ENCODE peak calls at places on chromosomes 2 and 18, in seven cellular contexts. R is right lobe of liver, T is GM23248, Q is PC-3, E is heart right ventricle, U is lower lobe of right lung, H is body of pancreas. C is an unnamed sample.

GRCh38 chr2:231189571-231190495 is 8.6 kb upstream of the ARMC9 start:
- DNase-seq in R (peak; percentile 67), T (peak; percentile 51), Q (no peak), E (no peak), U (peak; percentile 69), H (peak; percentile 35), C (no peak)

GRCh38 chr18:37084912-37085311 is 256.0 kb downstream of the KIAA1328 start:
- DNase-seq in R (no peak), T (no peak), Q (no peak), E (no peak), U (no peak), H (no peak), C (no peak)

GRCh38 chr2:175690113-175690716 is 311.9 kb downstream of the LNPK start:
- DNase-seq in R (no peak), T (peak; percentile 71), Q (peak; percentile 86), E (peak; percentile 47), U (no peak), H (peak; percentile 35), C (no peak)

GRCh38 chr2:28565720-28566295 is 69.9 kb downstream of the PLB1 start:
- DNase-seq in R (no peak), T (no peak), Q (no peak), E (no peak), U (no peak), H (no peak), C (peak; percentile 92)

GRCh38 chr2:187581125-187581896 is 27.1 kb upstream of the TFPI start:
- DNase-seq in R (no peak), T (peak; percentile 58), Q (peak; percentile 75), E (peak; percentile 33), U (no peak), H (peak; percentile 22), C (no peak)

GRCh38 chr18:33755918-33756590 is 178.0 kb downstream of the ASXL3 start:
- DNase-seq in R (no peak), T (peak; percentile 95), Q (peak; percentile 64), E (no peak), U (no peak), H (no peak), C (peak; percentile 60)

GRCh38 chr2:950627-950992 is at the start of gene SNTG2:
- DNase-seq in R (peak; percentile 54), T (peak; percentile 43), Q (no peak), E (peak; percentile 20), U (no peak), H (peak; percentile 76), C (no peak)

GRCh38 chr2:32064021-32064678 is 794 bp downstream of the SPAST start:
- DNase-seq in R (no peak), T (peak; percentile 21), Q (no peak), E (peak; percentile 14), U (no peak), H (no peak), C (no peak)

GRCh38 chr2:183359867-183360266 is 235.6 kb downstream of the NUP35 start:
- DNase-seq in R (no peak), T (peak; percentile 24), Q (peak; percentile 33), E (no peak), U (no peak), H (no peak), C (no peak)

GRCh38 chr2:155983850-155984249 is 348.7 kb downstream of the NR4A2 start:
- DNase-seq in R (no peak), T (no peak), Q (no peak), E (no peak), U (no peak), H (no peak), C (no peak)

GRCh38 chr2:175536059-175536458 is 354.5 kb upstream of the ATP5MC3 start:
- DNase-seq in R (no peak), T (no peak), Q (no peak), E (no peak), U (no peak), H (no peak), C (no peak)

GRCh38 chr2:19347619-19348562 is 10.5 kb downstream of the OSR1 start:
- DNase-seq in R (peak; percentile 95), T (peak; percentile 97), Q (peak; percentile 95), E (peak; percentile 94), U (peak; percentile 98), H (peak; percentile 99), C (peak; percentile 85)

GRCh38 chr18:55206941-55207340 is 247.7 kb upstream of the CCDC68 start:
- DNase-seq in R (no peak), T (peak; percentile 38), Q (peak; percentile 20), E (no peak), U (no peak), H (no peak), C (no peak)

GRCh38 chr2:99297990-99298389 is 3.0 kb downstream of the LYG1 start:
- DNase-seq in R (no peak), T (peak; percentile 39), Q (no peak), E (no peak), U (no peak), H (no peak), C (no peak)

GRCh38 chr2:106342801-106343200 is 125.4 kb downstream of the RGPD3 start:
- DNase-seq in R (no peak), T (no peak), Q (no peak), E (no peak), U (no peak), H (no peak), C (no peak)

GRCh38 chr2:110655701-110656100 is 22.2 kb downstream of the BUB1 start:
- DNase-seq in R (no peak), T (peak; percentile 68), Q (no peak), E (no peak), U (no peak), H (no peak), C (no peak)

GRCh38 chr2:204538179-204539009 is 6.9 kb upstream of the PARD3B start:
- DNase-seq in R (no peak), T (peak; percentile 79), Q (peak; percentile 19), E (no peak), U (no peak), H (peak; percentile 39), C (no peak)

GRCh38 chr2:98463081-98463481 is 18.4 kb downstream of the INPP4A start:
- DNase-seq in R (no peak), T (no peak), Q (no peak), E (no peak), U (no peak), H (no peak), C (no peak)

GRCh38 chr2:38436227-38436664 is 59.2 kb upstream of the ATL2 start:
- DNase-seq in R (no peak), T (no peak), Q (peak; percentile 60), E (no peak), U (no peak), H (no peak), C (no peak)

GRCh38 chr2:159192519-159192918 is 94.0 kb downstream of the WDSUB1 start:
- DNase-seq in R (no peak), T (no peak), Q (no peak), E (no peak), U (no peak), H (no peak), C (no peak)

GRCh38 chr2:159186462-159186861 is 100.0 kb downstream of the WDSUB1 start:
- DNase-seq in R (no peak), T (no peak), Q (no peak), E (no peak), U (no peak), H (no peak), C (no peak)

GRCh38 chr2:159185401-159186130 is 100.9 kb downstream of the WDSUB1 start:
- DNase-seq in R (no peak), T (peak; percentile 66), Q (peak; percentile 31), E (peak; percentile 33), U (no peak), H (peak; percentile 22), C (no peak)

GRCh38 chr2:159187095-159187494 is 99.4 kb downstream of the WDSUB1 start:
- DNase-seq in R (no peak), T (peak; percentile 26), Q (no peak), E (no peak), U (no peak), H (no peak), C (no peak)

GRCh38 chr2:159188449-159188848 is 98.1 kb downstream of the WDSUB1 start:
- DNase-seq in R (no peak), T (no peak), Q (no peak), E (peak; percentile 36), U (no peak), H (no peak), C (no peak)
- H3K27ac ChIP-seq in R (no peak overlapping the region), T (no peak overlapping the region), Q (no peak overlapping the region), E (no peak overlapping the region), U (no peak overlapping the region), H (no peak overlapping the region), C (no peak overlapping the region)

GRCh38 chr18:23232331-23232730 is 97.0 kb downstream of the CABLES1 start:
- DNase-seq in R (no peak), T (no peak), Q (no peak), E (no peak), U (no peak), H (no peak), C (no peak)
- H3K27ac ChIP-seq in R (no peak overlapping the region), T (peak overlapping the region; percentile 97), Q (peak overlapping the region; percentile 79), E (no peak overlapping the region), U (peak overlapping the region; percentile 63), H (no peak overlapping the region), C (no peak overlapping the region)

GRCh38 chr2:75915851-75916634 is 205.3 kb upstream of the GCFC2 start:
- DNase-seq in R (no peak), T (no peak), Q (no peak), E (no peak), U (no peak), H (no peak), C (no peak)

GRCh38 chr2:75922191-75922590 is 211.5 kb upstream of the GCFC2 start:
- DNase-seq in R (no peak), T (no peak), Q (no peak), E (no peak), U (no peak), H (no peak), C (no peak)

DNA sequence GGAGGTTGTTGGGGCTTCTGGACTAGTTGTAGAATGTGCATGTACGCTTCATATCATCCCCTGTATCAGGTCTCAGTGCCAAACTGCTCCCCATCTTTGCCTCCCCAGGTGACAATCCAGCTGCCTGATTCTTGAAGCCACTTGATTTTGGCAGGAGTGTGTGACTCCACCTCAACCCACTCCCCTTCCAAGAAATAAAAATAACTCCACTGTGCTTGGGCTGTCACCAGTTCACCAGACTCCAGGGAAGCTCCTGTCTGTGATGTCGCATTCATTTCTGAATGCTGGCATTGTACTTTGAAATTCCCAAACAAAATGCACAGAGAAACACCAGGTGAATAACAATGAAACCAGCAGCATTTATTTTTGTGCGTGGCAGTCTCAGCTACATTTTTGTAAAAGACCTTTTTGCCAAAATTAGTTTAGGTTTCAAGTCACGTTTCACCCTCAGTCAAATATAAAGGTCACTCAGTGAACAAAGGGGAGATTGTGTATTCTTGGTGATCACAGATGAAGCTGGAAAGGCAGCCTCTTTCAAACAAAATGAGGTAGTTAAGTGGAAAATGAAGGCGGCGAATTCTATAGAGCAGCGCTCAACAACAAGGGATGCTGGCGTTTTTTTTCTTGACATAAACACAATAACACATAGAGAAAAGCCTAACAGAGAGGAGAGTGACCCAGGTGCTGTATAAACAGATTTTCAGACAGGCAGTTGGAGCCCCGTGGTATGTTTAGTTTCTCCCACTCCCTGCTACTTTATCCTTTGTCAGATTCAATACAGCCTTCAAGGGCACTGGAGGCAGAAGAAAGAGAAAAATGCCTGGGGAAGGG is 210.2 kb upstream of the GCFC2 start:
- DNase-seq in R (no peak), T (no peak), Q (no peak), E (no peak), U (no peak), H (no peak), C (no peak)
- H3K27ac ChIP-seq in R (no peak overlapping the region), T (no peak overlapping the region), Q (no peak overlapping the region), E (no peak overlapping the region), U (no peak overlapping the region), H (no peak overlapping the region), C (no peak overlapping the region)

DNA sequence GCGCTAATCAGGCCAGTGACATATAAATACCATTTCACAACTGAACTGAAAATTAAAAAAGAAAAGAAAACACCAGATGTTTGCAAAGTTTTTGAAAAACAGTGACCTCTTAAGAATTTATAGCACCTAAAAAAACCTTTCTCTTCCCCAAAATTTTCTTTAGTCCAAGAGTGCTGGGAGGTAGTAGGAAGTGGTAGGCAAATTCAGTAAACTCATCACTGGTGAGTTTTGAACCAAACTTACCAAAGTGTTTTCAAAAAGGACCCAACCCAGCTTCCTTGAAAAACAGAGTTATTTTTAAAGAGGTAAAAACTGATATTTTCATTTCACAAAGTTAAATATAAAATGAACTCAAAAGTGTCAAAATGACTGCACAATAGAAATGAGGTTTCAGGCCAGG is 90.4 kb downstream of the TMEM247 start:
- DNase-seq in R (no peak), T (no peak), Q (no peak), E (no peak), U (no peak), H (no peak), C (no peak)
- H3K27ac ChIP-seq in R (no peak overlapping the region), T (no peak overlapping the region), Q (no peak overlapping the region), E (peak overlapping the region; percentile 54), U (peak overlapping the region; percentile 54), H (peak overlapping the region; percentile 81), C (no peak overlapping the region)

C was measured in epithelial cell of prostate.